ENCODE peak calls at places on chromosome X, in seven cellular contexts. V is neural progenitor cell, W is A673, F is spleen, G is prostate gland, A is aorta, Z is cardiac muscle cell. R is an unnamed sample. For H3K27me3 and H3K4me1, the result is how much of the 10 kb centered on the place peaks cover.

GRCh38 chrX:85017721-85018120 is 14.0 kb downstream of the APOOL start:
- DNase-seq in F (no peak), G (no peak), V (no peak), W (no peak), A (no peak), Z (no peak), R (no peak)

GRCh38 chrX:63934791-63935190 is 149.8 kb upstream of the ARHGEF9 start:
- DNase-seq in F (no peak), W (no peak), Z (no peak), G (no peak), A (no peak), V (peak), R (peak)

GRCh38 chrX:132622130-132622529 is 133.3 kb upstream of the MBNL3 start:
- DNase-seq in W (peak), F (no peak), V (no peak), G (no peak), Z (no peak), A (no peak), R (no peak)

GRCh38 chrX:355329-356050 is 31.2 kb downstream of the PPP2R3B start:
- DNase-seq in W (no peak), A (peak), F (peak), G (no peak), Z (no peak), V (no peak), R (no peak)

GRCh38 chrX:82161195-82161594 is 959.3 kb downstream of the SH3BGRL start:
- DNase-seq in F (no peak), Z (no peak), W (no peak), V (no peak), G (no peak), A (no peak), R (no peak)

GRCh38 chrX:40300286-40300890 is 202.6 kb upstream of the BCOR start:
- DNase-seq in W (no peak), F (no peak), V (peak), Z (no peak), G (no peak), A (no peak), R (no peak)

GRCh38 chrX:72308209-72308565 is 2.5 kb upstream of the CITED1 start:
- DNase-seq in W (no peak), G (no peak), V (no peak), Z (no peak), A (no peak), F (no peak), R (no peak)

GRCh38 chrX:25433307-25433706 is 417.5 kb upstream of the ARX start:
- DNase-seq in F (no peak), W (no peak), V (no peak), G (no peak), A (no peak), Z (no peak), R (no peak)

GRCh38 chrX:53494427-53494826 is 60.3 kb upstream of the HSD17B10 start:
- DNase-seq in Z (no peak), A (no peak), F (no peak), W (peak), G (no peak), V (no peak), R (no peak)

GRCh38 chrX:26071618-26072017 is 66.5 kb upstream of the MAGEB18 start:
- DNase-seq in G (no peak), Z (no peak), W (no peak), F (no peak), A (no peak), V (no peak), R (no peak)

GRCh38 chrX:149563359-149563758 is 13.6 kb upstream of the HSFX3 start:
- DNase-seq in F (no peak), V (no peak), Z (no peak), A (peak), W (no peak), G (no peak), R (no peak)

GRCh38 chrX:150616179-150616862 is 47.9 kb downstream of the MTM1 start:
- DNase-seq in W (no peak), G (no peak), A (no peak), Z (no peak), F (no peak), V (no peak), R (no peak)

GRCh38 chrX:36684053-36684452 is 324.1 kb upstream of the FAM47C start:
- DNase-seq in V (peak), G (no peak), W (peak), F (no peak), A (no peak), Z (no peak), R (no peak)

GRCh38 chrX:65920620-65921019 is 119.3 kb downstream of the VSIG4 start:
- DNase-seq in W (no peak), G (no peak), A (no peak), F (no peak), V (peak), Z (no peak), R (no peak)

GRCh38 chrX:65578346-65578745 is 43.8 kb upstream of the LAS1L start:
- DNase-seq in F (no peak), W (no peak), A (no peak), Z (no peak), G (no peak), V (no peak), R (no peak)

GRCh38 chrX:69503835-69504625 is at the start of gene NALF2:
- DNase-seq in A (peak), F (no peak), W (peak), V (peak), G (peak), Z (peak), R (peak)

GRCh38 chrX:19857131-19857530 is 30.3 kb downstream of the SH3KBP1 start:
- DNase-seq in Z (no peak), F (no peak), G (no peak), W (no peak), A (no peak), V (no peak), R (no peak)

GRCh38 chrX:140715787-140716186 is 6.2 kb downstream of the LINC00632 start:
- DNase-seq in G (no peak), W (no peak), V (no peak), A (no peak), Z (no peak), F (no peak), R (no peak)

GRCh38 chrX:53279296-53280237 is 1.8 kb downstream of the IQSEC2 start:
- DNase-seq in V (no peak), F (no peak), Z (no peak), G (no peak), W (peak), A (no peak), R (no peak)

GRCh38 chrX:80285131-80285773 is 135.0 kb upstream of the TENT5D start:
- DNase-seq in V (peak), W (peak), F (no peak), Z (peak), A (no peak), G (peak), R (peak)

GRCh38 chrX:70172226-70172625 is 5.1 kb upstream of the DGAT2L6 start:
- DNase-seq in F (no peak), A (no peak), G (no peak), V (no peak), W (peak), Z (no peak), R (no peak)

GRCh38 chrX:107561468-107562215 is 66.7 kb upstream of the PRPS1 start:
- DNase-seq in Z (no peak), V (peak), A (no peak), W (no peak), G (no peak), F (no peak), R (no peak)

GRCh38 chrX:107715331-107716044 is 60.1 kb downstream of the TSC22D3 start:
- DNase-seq in G (no peak), W (no peak), Z (no peak), F (peak), V (no peak), A (no peak), R (no peak)

GRCh38 chrX:27086221-27086620 is 376.9 kb downstream of the PPP4R3C start:
- DNase-seq in Z (no peak), A (no peak), G (no peak), F (no peak), V (peak), W (no peak), R (no peak)

GRCh38 chrX:17559728-17560379 is 177.4 kb upstream of the SCML1 start:
- DNase-seq in Z (peak), A (no peak), F (no peak), G (peak), V (peak), W (peak), R (peak)

DNA sequence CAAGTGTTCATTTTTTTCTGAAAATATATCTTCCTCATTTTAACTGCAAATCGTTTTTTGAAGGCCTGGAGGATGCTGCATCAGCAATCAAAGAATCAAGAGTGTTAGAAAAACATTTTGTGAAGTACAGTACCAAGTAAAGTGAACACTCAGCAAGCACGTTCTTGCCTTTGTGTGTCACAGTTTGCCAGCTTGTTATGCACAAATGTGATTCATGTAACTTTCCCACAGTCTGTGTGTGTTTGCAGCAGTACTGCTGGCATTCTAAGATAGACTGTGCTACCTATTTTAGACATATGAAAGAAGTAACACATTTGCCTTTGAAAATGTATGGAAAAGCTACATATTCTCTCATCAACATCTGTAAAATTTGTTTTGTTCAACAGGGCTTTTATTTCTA is 1617.7 kb downstream of the RPA4 start:
- DNase-seq in W (no peak), F (no peak), G (no peak), A (no peak), Z (no peak), V (no peak), R (no peak)
- H3K27me3 ChIP-seq in W (under half), F (under half), G (under half), A (under half), Z (under half), V (under half), R (under half)

GRCh38 chrX:109854096-109854495 is 121.0 kb upstream of the ACSL4 start:
- DNase-seq in F (no peak), V (no peak), Z (no peak), G (no peak), W (no peak), A (no peak), R (no peak)
- H3K4me1 ChIP-seq in F (under half), V (under half), Z (under half), G (under half), W (under half), A (under half), R (under half)

GRCh38 chrX:45709381-45709780 is 508.7 kb upstream of the DIPK2B start:
- DNase-seq in A (no peak), G (no peak), V (no peak), W (no peak), Z (no peak), F (no peak), R (no peak)

GRCh38 chrX:45710081-45710801 is 509.6 kb upstream of the DIPK2B start:
- DNase-seq in F (no peak), Z (no peak), W (peak), A (no peak), G (no peak), V (no peak), R (no peak)

GRCh38 chrX:45712067-45712466 is 511.4 kb upstream of the DIPK2B start:
- DNase-seq in W (no peak), Z (no peak), A (no peak), G (no peak), F (no peak), V (no peak), R (no peak)

GRCh38 chrX:45714864-45715263 is 514.2 kb upstream of the DIPK2B start:
- DNase-seq in A (no peak), W (peak), V (no peak), G (no peak), F (no peak), Z (no peak), R (no peak)

GRCh38 chrX:45711231-45711630 is 510.6 kb upstream of the DIPK2B start:
- DNase-seq in F (no peak), A (no peak), V (no peak), W (no peak), G (no peak), Z (no peak), R (no peak)
- H3K27ac ChIP-seq in F (no peak), A (no peak), V (no peak), W (no peak), G (no peak), Z (no peak), R (no peak)

GRCh38 chrX:138856881-138857280 is 145.4 kb upstream of the FGF13 start:
- DNase-seq in F (no peak), A (no peak), Z (no peak), V (no peak), G (no peak), W (no peak), R (no peak)
- H3K27me3 ChIP-seq in F (under half), A (under half), Z (under half), V (under half), G (under half), W (under half), R (under half)

GRCh38 chrX:37783284-37783683 is 3.4 kb downstream of the CYBB start:
- DNase-seq in W (no peak), G (no peak), V (no peak), A (no peak), Z (no peak), F (peak), R (no peak)
- H3K4me1 ChIP-seq in W (under half), G (under half), V (under half), A (under half), Z (under half), F (half or more), R (under half)

DNA sequence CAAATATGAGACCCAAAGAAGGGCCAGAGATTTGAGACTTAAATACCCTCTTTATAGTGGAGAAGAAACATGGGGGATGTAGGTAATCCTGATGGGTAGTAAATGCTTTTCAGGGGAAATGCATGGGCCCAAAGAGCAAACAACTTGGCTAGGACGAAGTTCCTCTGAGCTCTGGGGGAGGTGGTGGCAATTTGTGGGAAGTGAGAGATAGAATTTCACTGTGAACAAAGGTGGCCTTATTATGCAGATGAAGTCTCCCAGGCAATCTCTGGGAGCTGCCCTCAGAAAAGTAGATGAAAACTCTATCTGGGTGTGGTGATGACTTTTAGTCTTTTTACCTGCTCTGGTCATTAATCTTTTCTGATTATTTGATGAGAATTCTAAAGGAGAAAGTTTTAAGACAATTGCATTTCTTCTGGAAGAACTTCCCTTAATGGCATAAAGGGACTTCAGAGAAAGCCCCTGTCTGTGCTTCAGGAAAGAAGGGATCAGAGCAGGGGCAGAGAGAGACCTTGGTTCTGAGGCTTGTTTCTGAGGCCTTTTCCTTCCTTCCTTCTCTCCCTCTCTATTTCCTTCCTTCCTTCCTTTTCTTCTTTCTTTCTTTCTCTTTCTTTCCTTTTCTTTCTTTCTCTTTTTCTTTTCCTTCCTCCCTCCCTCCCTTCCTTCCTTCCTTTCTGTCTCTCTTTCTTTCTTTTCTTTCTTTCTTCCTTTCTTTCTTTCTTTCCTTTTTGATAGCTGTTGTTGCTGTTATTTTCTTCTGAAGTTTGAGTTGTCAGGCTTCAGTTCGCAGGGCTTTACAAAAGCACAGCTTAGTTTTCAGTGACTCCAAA is 37.5 kb upstream of the MAOA start:
- DNase-seq in W (no peak), G (no peak), A (no peak), F (no peak), Z (no peak), V (peak), R (no peak)
- H3K27ac ChIP-seq in W (no peak), G (no peak), A (no peak), F (no peak), Z (no peak), V (peak), R (no peak)

DNA sequence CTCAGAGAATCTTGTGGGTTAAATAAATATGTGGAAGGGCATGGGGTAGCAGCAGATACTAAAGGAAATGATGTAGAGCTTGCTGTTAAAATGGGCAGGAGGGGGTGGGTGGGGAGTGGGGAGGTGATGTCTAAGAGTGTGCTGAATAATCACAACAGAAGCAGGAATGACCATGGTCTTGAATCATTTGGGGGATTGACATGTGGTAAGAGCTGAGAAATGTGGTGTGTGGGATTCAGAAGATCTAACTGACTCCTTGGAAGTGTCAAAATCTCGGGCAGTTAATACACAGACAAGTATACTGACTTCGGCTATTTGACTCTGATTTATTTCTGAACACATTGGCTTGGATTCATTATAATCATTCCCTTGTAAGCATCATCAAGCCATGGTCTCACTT is 6.8 kb downstream of the VGLL1 start:
- DNase-seq in W (no peak), G (no peak), F (no peak), Z (no peak), V (no peak), A (no peak), R (no peak)
- H3K27me3 ChIP-seq in W (under half), G (under half), F (under half), Z (under half), V (under half), A (under half), R (under half)

GRCh38 chrX:21949689-21950088 is 9.2 kb downstream of the SMS start:
- DNase-seq in V (no peak), Z (no peak), W (no peak), F (no peak), A (no peak), G (no peak), R (no peak)

GRCh38 chrX:21952624-21953023 is 12.1 kb downstream of the SMS start:
- DNase-seq in F (no peak), A (no peak), G (no peak), V (no peak), Z (no peak), W (no peak), R (no peak)

GRCh38 chrX:21946925-21947641 is 6.6 kb downstream of the SMS start:
- DNase-seq in Z (peak), G (no peak), W (peak), F (no peak), A (no peak), V (peak), R (no peak)

GRCh38 chrX:21947671-21948070 is 7.2 kb downstream of the SMS start:
- DNase-seq in V (no peak), G (no peak), W (no peak), F (no peak), A (no peak), Z (no peak), R (no peak)

DNA sequence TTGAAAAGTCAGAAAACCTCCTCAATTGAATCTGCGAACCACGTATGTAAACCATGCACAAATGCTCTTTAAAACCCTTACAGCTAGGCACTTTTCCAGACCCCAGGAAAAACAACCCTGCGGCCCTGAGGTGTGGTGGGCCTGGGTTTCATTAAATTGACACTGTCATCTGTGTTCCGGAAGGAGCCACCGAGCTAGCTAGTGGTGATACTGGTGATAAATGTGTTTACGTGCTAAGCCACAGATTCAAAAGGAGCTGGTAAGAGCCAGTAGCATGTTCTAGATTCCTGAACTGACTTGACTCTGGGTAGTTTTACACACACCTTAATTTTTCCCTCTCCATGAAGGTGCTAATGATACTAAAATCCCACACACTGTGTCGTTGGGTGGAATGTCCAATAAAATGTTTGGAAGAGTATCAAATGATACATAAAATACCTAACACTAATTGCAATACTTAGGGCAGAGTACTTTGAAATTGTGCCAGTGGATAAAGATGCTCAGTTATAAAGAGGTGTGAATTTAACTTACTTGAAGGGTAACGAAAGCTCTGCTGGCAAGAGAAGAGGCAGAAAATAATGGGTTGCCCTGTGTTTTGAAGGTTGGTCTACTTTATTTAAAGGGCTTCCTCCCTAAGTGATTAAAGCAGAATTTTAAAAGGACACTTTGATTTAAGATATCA is 8.5 kb downstream of the SMS start:
- DNase-seq in W (no peak), A (no peak), G (no peak), F (no peak), V (no peak), Z (peak), R (no peak)
- H3K4me1 ChIP-seq in W (under half), A (under half), G (under half), F (under half), V (under half), Z (half or more), R (under half)

GRCh38 chrX:154739952-154740351 is 10.9 kb downstream of the GAB3 start:
- DNase-seq in W (no peak), A (no peak), Z (no peak), G (no peak), V (no peak), F (no peak), R (no peak)
- H3K27ac ChIP-seq in W (no peak), A (no peak), Z (no peak), G (no peak), V (no peak), F (peak), R (no peak)

DNA sequence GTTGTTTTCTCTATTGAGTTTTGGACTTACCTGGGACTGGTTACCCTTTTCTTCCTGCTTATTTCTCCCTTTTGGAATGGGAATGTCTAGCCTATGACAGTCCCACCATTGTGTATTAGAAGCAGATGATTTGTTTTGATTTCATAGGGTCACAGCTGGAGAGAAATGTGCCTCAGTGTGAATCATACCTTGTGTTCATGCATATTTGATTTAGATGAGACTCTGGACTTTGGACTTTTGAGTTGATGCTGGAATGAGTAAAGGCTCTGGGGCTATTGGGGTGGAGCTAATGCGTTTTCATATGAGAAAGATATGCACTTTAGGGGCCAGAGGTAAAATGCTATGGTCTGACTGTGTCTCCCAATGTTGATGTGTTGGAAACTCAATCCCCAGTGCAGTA is 30.5 kb upstream of the TEX13C start:
- DNase-seq in A (no peak), Z (no peak), V (no peak), W (no peak), F (no peak), G (no peak), R (no peak)
- H3K27me3 ChIP-seq in A (under half), Z (under half), V (under half), W (under half), F (under half), G (under half), R (under half)

R was measured in body of pancreas.